ENCODE peak calls at places on chromosomes 7 and 10, in ten cellular contexts. X, S, D, Z, Y, I, T, R, K and F are unnamed samples. For H3K4me1, the result is how much of the 10 kb centered on the place peaks cover.

GRCh38 chr10:46264737-46265368 is 21.9 kb upstream of the ANTXRL start:
- DNase-seq in X (no peak), S (no peak), D (no peak), Z (no peak), Y (no peak), I (no peak), T (no peak), R (peak), K (no peak), F (no peak)

GRCh38 chr7:41881313-41882130 is 178.6 kb upstream of the INHBA start:
- DNase-seq in X (no peak), S (no peak), D (peak), Z (peak), Y (no peak), I (no peak), T (no peak), R (no peak), K (no peak), F (no peak)

GRCh38 chr10:29130190-29130673 is 158.6 kb upstream of the LYZL1 start:
- DNase-seq in X (no peak), S (no peak), D (no peak), Z (no peak), Y (peak), I (peak), T (no peak), R (no peak), K (no peak), F (no peak)

GRCh38 chr7:17991866-17992648 is 35.6 kb downstream of the PRPS1L1 start:
- DNase-seq in X (no peak), S (no peak), D (no peak), Z (no peak), Y (no peak), I (no peak), T (no peak), R (no peak), K (no peak), F (no peak)

GRCh38 chr7:98079891-98080653 is 26.6 kb upstream of the LMTK2 start:
- DNase-seq in X (no peak), S (no peak), D (no peak), Z (no peak), Y (no peak), I (no peak), T (no peak), R (no peak), K (no peak), F (no peak)

GRCh38 chr10:95445223-95445836 is 115.8 kb downstream of the SORBS1 start:
- DNase-seq in X (peak), S (no peak), D (peak), Z (peak), Y (no peak), I (peak), T (peak), R (peak), K (peak), F (no peak)

GRCh38 chr7:117154721-117155120 is 168.1 kb downstream of the WNT2 start:
- DNase-seq in X (no peak), S (no peak), D (no peak), Z (no peak), Y (no peak), I (no peak), T (no peak), R (no peak), K (no peak), F (no peak)

GRCh38 chr10:65123120-65123519 is 1601.9 kb downstream of the REEP3 start:
- DNase-seq in X (no peak), S (no peak), D (no peak), Z (no peak), Y (no peak), I (no peak), T (no peak), R (no peak), K (no peak), F (no peak)

GRCh38 chr7:130142654-130143333 is 62.4 kb downstream of the TMEM209 start:
- DNase-seq in X (no peak), S (no peak), D (no peak), Z (no peak), Y (no peak), I (no peak), T (no peak), R (no peak), K (no peak), F (no peak)

GRCh38 chr7:43753843-43754242 is 4.6 kb upstream of the BLVRA start:
- DNase-seq in X (no peak), S (no peak), D (no peak), Z (no peak), Y (no peak), I (no peak), T (no peak), R (no peak), K (no peak), F (no peak)
- TF ChIP-seq CTCF in X (no peak), S (no peak), D (no peak), Z (no peak), Y (no peak), I (no peak), T (no peak), R (no peak), K (no peak), F (no peak)

DNA sequence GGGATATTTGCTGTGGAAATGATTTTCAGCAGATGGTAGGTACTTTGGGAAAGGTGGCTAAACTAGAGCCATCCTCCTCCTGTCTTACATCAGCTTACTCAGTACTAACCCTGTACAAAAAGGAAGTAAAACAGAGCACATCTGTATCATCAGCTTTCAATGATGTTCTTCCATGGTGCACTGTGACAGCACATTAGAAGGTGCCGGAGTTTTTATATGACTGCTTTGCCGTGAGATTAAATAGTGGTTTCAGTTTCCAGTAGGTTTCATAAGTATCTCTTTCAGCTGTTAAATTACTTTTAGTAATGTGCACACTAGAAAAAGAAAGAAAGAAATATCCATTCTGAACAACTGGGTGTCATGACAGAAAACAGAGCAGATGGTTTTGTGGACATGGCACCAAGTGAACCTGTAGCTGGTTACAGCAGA is 86.5 kb downstream of the ARID5B start:
- DNase-seq in X (no peak), S (no peak), D (no peak), Z (no peak), Y (no peak), I (no peak), T (no peak), R (no peak), K (no peak), F (no peak)
- H3K4me1 ChIP-seq in X (under half), S (under half), D (under half), Z (under half), Y (under half), I (under half), T (under half), R (under half), K (under half), F (under half)

GRCh38 chr10:3750884-3751283 is 34.1 kb downstream of the KLF6 start:
- DNase-seq in X (no peak), S (no peak), D (peak), Z (no peak), Y (no peak), I (no peak), T (no peak), R (no peak), K (no peak), F (no peak)

GRCh38 chr10:3749011-3749410 is 36.0 kb downstream of the KLF6 start:
- DNase-seq in X (no peak), S (no peak), D (peak), Z (no peak), Y (no peak), I (no peak), T (no peak), R (no peak), K (no peak), F (no peak)

GRCh38 chr10:3750352-3750816 is 34.6 kb downstream of the KLF6 start:
- DNase-seq in X (no peak), S (no peak), D (no peak), Z (no peak), Y (no peak), I (no peak), T (no peak), R (no peak), K (no peak), F (no peak)

GRCh38 chr10:3748484-3748883 is 36.5 kb downstream of the KLF6 start:
- DNase-seq in X (no peak), S (no peak), D (peak), Z (no peak), Y (no peak), I (no peak), T (no peak), R (no peak), K (no peak), F (no peak)

GRCh38 chr10:3749597-3750351 is 35.2 kb downstream of the KLF6 start:
- DNase-seq in X (peak), S (no peak), D (peak), Z (peak), Y (peak), I (no peak), T (no peak), R (no peak), K (no peak), F (no peak)
- TF ChIP-seq POLR2A in X (no peak), S (no peak), D (no peak), Z (no peak), Y (no peak), I (no peak), T (no peak), R (no peak), K (no peak), F (no peak)

GRCh38 chr10:67175354-67175753 is 249.5 kb downstream of the LRRTM3 start:
- DNase-seq in X (no peak), S (no peak), D (no peak), Z (no peak), Y (no peak), I (no peak), T (no peak), R (no peak), K (no peak), F (no peak)

GRCh38 chr10:67171970-67172369 is 246.1 kb downstream of the LRRTM3 start:
- DNase-seq in X (no peak), S (no peak), D (no peak), Z (no peak), Y (no peak), I (no peak), T (no peak), R (no peak), K (no peak), F (no peak)

DNA sequence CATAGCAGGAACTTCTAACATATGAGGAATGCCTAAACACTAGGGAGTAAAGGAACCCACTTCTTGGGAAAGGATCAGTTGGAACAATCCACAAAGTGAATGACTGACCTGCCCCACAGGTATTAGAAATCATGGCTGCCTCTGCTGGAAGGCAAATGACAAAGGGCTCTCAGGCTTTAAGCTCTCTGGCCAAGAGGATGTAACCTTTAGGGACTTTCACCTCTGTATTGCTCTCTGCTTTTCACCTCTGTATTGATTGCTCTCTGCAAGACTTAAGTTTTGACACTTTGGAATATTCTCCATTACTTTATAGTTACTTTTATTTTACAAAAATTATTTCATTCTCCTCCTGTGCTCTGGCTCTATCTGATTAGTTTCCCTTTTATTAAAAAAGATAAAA is 248.0 kb downstream of the LRRTM3 start:
- DNase-seq in X (no peak), S (no peak), D (no peak), Z (no peak), Y (no peak), I (no peak), T (no peak), R (no peak), K (no peak), F (no peak)
- TF ChIP-seq CTCF in X (no peak), S (no peak), D (no peak), Z (no peak), Y (no peak), I (no peak), T (no peak), R (no peak), K (no peak), F (no peak)

GRCh38 chr7:2112261-2113203 is 120.2 kb downstream of the MAD1L1 start:
- DNase-seq in X (no peak), S (no peak), D (no peak), Z (no peak), Y (no peak), I (no peak), T (no peak), R (no peak), K (no peak), F (no peak)

GRCh38 chr7:2115739-2116065 is 117.0 kb downstream of the MAD1L1 start:
- DNase-seq in X (no peak), S (no peak), D (no peak), Z (peak), Y (no peak), I (no peak), T (no peak), R (no peak), K (no peak), F (no peak)

GRCh38 chr7:2114926-2115738 is 117.6 kb downstream of the MAD1L1 start:
- DNase-seq in X (no peak), S (no peak), D (no peak), Z (no peak), Y (no peak), I (no peak), T (no peak), R (no peak), K (no peak), F (no peak)

GRCh38 chr7:2116086-2116810 is 116.5 kb downstream of the MAD1L1 start:
- DNase-seq in X (no peak), S (no peak), D (no peak), Z (peak), Y (peak), I (no peak), T (no peak), R (no peak), K (no peak), F (no peak)

DNA sequence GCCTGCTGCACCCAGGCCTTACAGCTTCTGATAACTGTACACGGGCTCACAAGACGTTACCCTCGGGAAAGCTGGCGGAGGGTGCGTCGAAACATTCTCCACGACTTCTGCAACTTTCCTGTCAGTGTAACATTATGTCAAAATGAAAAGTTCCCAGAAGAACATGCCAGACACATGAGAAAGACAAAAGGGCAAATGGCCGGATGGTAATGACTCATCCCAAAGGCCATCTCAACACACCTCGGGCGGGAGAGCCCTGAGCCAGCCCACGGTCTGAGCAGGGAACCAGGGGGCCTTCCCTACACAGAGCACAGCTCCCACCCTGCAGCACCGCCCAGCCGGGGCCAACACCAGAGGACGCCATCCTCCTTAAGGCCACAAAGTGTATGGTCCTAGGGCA is 118.7 kb downstream of the MAD1L1 start:
- DNase-seq in X (no peak), S (no peak), D (no peak), Z (no peak), Y (no peak), I (no peak), T (no peak), R (no peak), K (no peak), F (no peak)
- H3K4me1 ChIP-seq in X (under half), S (under half), D (under half), Z (under half), Y (half or more), I (under half), T (under half), R (under half), K (under half), F (half or more)

GRCh38 chr7:75994388-75995051 is at the start of gene TMEM120A:
- DNase-seq in X (peak), S (peak), D (peak), Z (peak), Y (peak), I (peak), T (peak), R (peak), K (peak), F (peak)
- TF ChIP-seq POLR2A in X (peak), S (no peak), D (peak), Z (peak), Y (no peak), I (peak), T (peak), R (peak), K (peak), F (peak)

GRCh38 chr7:2651336-2651735 is 19.6 kb downstream of the TTYH3 start:
- DNase-seq in X (no peak), S (no peak), D (no peak), Z (no peak), Y (peak), I (no peak), T (no peak), R (no peak), K (no peak), F (no peak)
- TF ChIP-seq CTCF in X (no peak), S (no peak), D (no peak), Z (no peak), Y (peak), I (no peak), T (no peak), R (no peak), K (no peak), F (peak)

DNA sequence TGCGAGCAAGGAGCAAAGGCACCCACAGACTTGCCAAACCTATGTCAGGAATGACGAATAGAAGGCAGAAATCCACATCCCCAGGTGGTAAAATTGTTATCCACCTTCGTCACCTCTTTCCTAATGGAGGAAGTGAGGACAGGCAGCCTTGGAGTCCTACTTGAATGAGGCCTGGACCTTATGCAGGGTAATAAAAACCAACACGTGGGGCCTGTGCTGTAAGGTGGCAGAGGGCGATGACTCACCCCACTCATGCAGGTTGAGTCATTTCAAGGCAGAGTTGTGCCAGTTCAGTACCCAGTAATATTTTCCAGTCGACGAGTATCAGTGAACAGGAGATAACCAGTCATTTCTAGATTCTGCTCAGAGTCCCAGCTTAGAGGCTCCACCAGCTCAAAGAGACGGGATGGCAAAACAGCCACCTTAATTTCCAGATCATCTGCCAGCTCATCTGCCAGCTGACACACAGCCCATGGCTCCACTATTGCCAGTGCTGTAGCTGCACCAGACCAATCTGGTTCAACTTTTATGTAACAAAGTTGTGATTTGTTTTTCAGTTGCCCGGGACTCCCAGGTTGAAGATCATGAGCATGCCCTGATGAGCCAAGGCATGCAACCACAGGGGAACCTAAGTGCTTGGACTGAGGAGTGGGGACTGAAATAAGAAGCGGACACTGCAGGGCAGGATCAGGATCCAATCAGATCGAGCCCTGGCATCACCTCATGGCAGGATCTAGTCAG is 176.2 kb upstream of the ITGB1 start:
- DNase-seq in X (no peak), S (no peak), D (peak), Z (peak), Y (peak), I (peak), T (no peak), R (no peak), K (no peak), F (no peak)
- H3K4me1 ChIP-seq in X (under half), S (under half), D (under half), Z (under half), Y (under half), I (half or more), T (under half), R (under half), K (under half), F (under half)